ENCODE peak calls at places on chromosome X, in nine cellular contexts. K is hepatocyte, C is endodermal cell, W is psoas muscle, J is ovary, H is ascending aorta, M is OCI-LY7, F is GM23248, N is neuronal stem cell. G is an unnamed sample.
A peak's percentile ranks its signal among the peaks of the same experiment; 100 is the strongest.

GRCh38 chrX:87728024-87728423 is 210.4 kb downstream of the KLHL4 start:
- DNase-seq in J (no peak), N (no peak), K (no peak), F (no peak), H (no peak), M (no peak), C (no peak), W (no peak), G (no peak)

GRCh38 chrX:16120431-16120830 is 2.9 kb upstream of the GRPR start:
- DNase-seq in K (no peak), C (no peak), M (peak; percentile 27), H (no peak), W (no peak), J (no peak), N (no peak), F (peak; percentile 1), G (no peak)

GRCh38 chrX:132480581-132481203 is 8.1 kb downstream of the MBNL3 start:
- DNase-seq in H (no peak), F (peak; percentile 58), N (no peak), J (no peak), W (no peak), K (peak; percentile 34), C (no peak), M (peak; percentile 89), G (peak; percentile 29)

GRCh38 chrX:147958316-147958715 is 22.8 kb upstream of the FMR1NB start:
- DNase-seq in N (no peak), C (no peak), F (peak; percentile 66), J (no peak), H (no peak), W (no peak), K (no peak), M (no peak), G (no peak)

GRCh38 chrX:71143508-71143907 is 1.1 kb upstream of the NLGN3 start:
- DNase-seq in K (no peak), N (no peak), F (peak; percentile 45), J (peak; percentile 69), C (no peak), M (no peak), W (no peak), H (no peak), G (no peak)

GRCh38 chrX:11239230-11239629 is 54.0 kb upstream of the AMELX start:
- DNase-seq in C (no peak), M (no peak), J (no peak), F (peak; percentile 79), H (no peak), N (no peak), K (peak; percentile 59), W (no peak), G (no peak)

GRCh38 chrX:13077168-13077567 is 32.7 kb upstream of the FAM9C start:
- DNase-seq in W (no peak), J (no peak), M (peak; percentile 32), H (peak; percentile 14), C (no peak), F (peak; percentile 63), N (no peak), K (no peak), G (no peak)

GRCh38 chrX:37380920-37381319 is 31.8 kb downstream of the PRRG1 start:
- DNase-seq in J (no peak), H (no peak), M (no peak), K (peak; percentile 42), F (peak; percentile 37), N (no peak), C (no peak), W (no peak), G (no peak)

GRCh38 chrX:45360571-45360970 is 159.9 kb upstream of the DIPK2B start:
- DNase-seq in K (no peak), H (no peak), C (no peak), N (no peak), M (no peak), W (no peak), J (no peak), F (no peak), G (no peak)

GRCh38 chrX:134764202-134764785 is 106.0 kb upstream of the PLAC1 start:
- DNase-seq in K (no peak), F (peak; percentile 24), J (no peak), H (no peak), N (no peak), W (no peak), M (peak; percentile 34), C (no peak), G (no peak)

GRCh38 chrX:155048997-155049619 is 21.8 kb downstream of the CMC4 start:
- DNase-seq in F (peak; percentile 66), W (peak; percentile 49), C (peak; percentile 85), J (peak; percentile 48), M (peak; percentile 48), H (no peak), N (peak; percentile 20), K (peak; percentile 54), G (peak; percentile 38)

GRCh38 chrX:48919947-48920712 is 1.3 kb upstream of the PIM2 start:
- DNase-seq in J (no peak), K (no peak), H (no peak), M (peak; percentile 15), C (peak; percentile 36), W (no peak), F (no peak), N (no peak), G (no peak)

GRCh38 chrX:96883608-96884007 is at the start of gene RPA4:
- DNase-seq in H (no peak), K (no peak), N (no peak), J (no peak), W (no peak), M (no peak), F (no peak), C (no peak), G (no peak)

GRCh38 chrX:52852110-52852872 is 15.6 kb downstream of the XAGE3 start:
- DNase-seq in M (no peak), W (no peak), J (no peak), C (no peak), H (no peak), F (peak; percentile 33), K (no peak), N (no peak), G (no peak)

GRCh38 chrX:11103751-11104150 is 7.4 kb upstream of the HCCS start:
- DNase-seq in W (no peak), J (no peak), K (no peak), C (no peak), F (peak; percentile 10), M (no peak), H (no peak), N (no peak), G (no peak)

GRCh38 chrX:8844157-8844556 is 43.0 kb upstream of the FAM9A start:
- DNase-seq in F (no peak), K (no peak), N (no peak), M (no peak), W (no peak), C (no peak), J (no peak), H (no peak), G (no peak)

GRCh38 chrX:145816607-145817298 is 876 bp upstream of the SLITRK2 start:
- DNase-seq in M (no peak), N (no peak), H (no peak), J (no peak), C (peak; percentile 36), F (no peak), K (no peak), W (no peak), G (no peak)
- H3K9me3 ChIP-seq in M (no peaks in the 10 kb centered on the region), N (no peaks in the 10 kb centered on the region), H (no peaks in the 10 kb centered on the region), J (no peaks in the 10 kb centered on the region), C (no peaks in the 10 kb centered on the region), F (no peaks in the 10 kb centered on the region), K (no peaks in the 10 kb centered on the region), W (no peaks in the 10 kb centered on the region), G (peaks cover 10% of the 10 kb centered on the region)

GRCh38 chrX:106949366-106949765 is 29.2 kb downstream of the CLDN2 start:
- DNase-seq in J (no peak), C (no peak), W (no peak), M (no peak), K (no peak), N (no peak), H (no peak), F (no peak), G (no peak)
- H3K4me1 ChIP-seq in J (no peaks in the 10 kb centered on the region), C (no peaks in the 10 kb centered on the region), W (no peaks in the 10 kb centered on the region), M (no peaks in the 10 kb centered on the region), K (no peaks in the 10 kb centered on the region), N (no peaks in the 10 kb centered on the region), H (no peaks in the 10 kb centered on the region), F (peaks cover 1% of the 10 kb centered on the region), G (no peaks in the 10 kb centered on the region)

GRCh38 chrX:63514575-63514967 is 163.4 kb upstream of the SPIN4 start:
- DNase-seq in M (no peak), H (no peak), F (no peak), C (no peak), K (no peak), N (no peak), J (no peak), W (no peak), G (no peak)

GRCh38 chrX:63508668-63509067 is 157.5 kb upstream of the SPIN4 start:
- DNase-seq in J (no peak), K (no peak), H (no peak), W (no peak), M (no peak), F (no peak), C (no peak), N (no peak), G (no peak)

GRCh38 chrX:63511361-63511760 is 160.2 kb upstream of the SPIN4 start:
- DNase-seq in H (no peak), M (no peak), N (no peak), K (no peak), W (no peak), J (no peak), C (no peak), F (no peak), G (no peak)

GRCh38 chrX:63513825-63514574 is 162.9 kb upstream of the SPIN4 start:
- DNase-seq in J (no peak), N (no peak), K (no peak), M (no peak), W (no peak), H (no peak), C (no peak), F (peak; percentile 84), G (no peak)
- H3K9me3 ChIP-seq in J (no peaks in the 10 kb centered on the region), N (no peaks in the 10 kb centered on the region), K (no peaks in the 10 kb centered on the region), M (no peaks in the 10 kb centered on the region), W (no peaks in the 10 kb centered on the region), H (no peaks in the 10 kb centered on the region), C (no peaks in the 10 kb centered on the region), F (no peaks in the 10 kb centered on the region), G (no peaks in the 10 kb centered on the region)

GRCh38 chrX:2489446-2490445 is 11.0 kb downstream of the DHRSX start:
- DNase-seq in K (no peak), M (no peak), N (no peak), F (no peak), W (no peak), H (no peak), J (no peak), C (peak; percentile 27), G (no peak)

GRCh38 chrX:2488621-2489285 is 12.0 kb downstream of the DHRSX start:
- DNase-seq in C (peak; percentile 29), J (no peak), M (no peak), K (no peak), H (no peak), F (no peak), N (no peak), W (no peak), G (no peak)

GRCh38 chrX:2490634-2491033 is 10.1 kb downstream of the DHRSX start:
- DNase-seq in W (no peak), M (no peak), N (no peak), F (no peak), C (peak; percentile 19), K (no peak), J (no peak), H (no peak), G (no peak)

GRCh38 chrX:2495595-2495994 is 5.2 kb downstream of the DHRSX start:
- DNase-seq in K (no peak), M (no peak), C (peak; percentile 41), H (no peak), F (no peak), N (no peak), W (no peak), J (no peak), G (no peak)

GRCh38 chrX:2492536-2493218 is 8.1 kb downstream of the DHRSX start:
- DNase-seq in N (no peak), F (no peak), C (peak; percentile 34), K (no peak), W (no peak), M (no peak), J (no peak), H (no peak), G (no peak)
- H3K4me1 ChIP-seq in N (no peaks in the 10 kb centered on the region), F (peaks cover 6% of the 10 kb centered on the region), C (no peaks in the 10 kb centered on the region), K (peaks cover 8% of the 10 kb centered on the region), W (peaks cover 5% of the 10 kb centered on the region), M (peaks cover 34% of the 10 kb centered on the region), J (no peaks in the 10 kb centered on the region), H (peaks cover 8% of the 10 kb centered on the region), G (peaks cover 11% of the 10 kb centered on the region)

G was measured in lung.